ENCODE peak calls at places on chromosomes 16 and 17, in six cellular contexts. S, B, M, Q, D and O are unnamed samples.
A peak's percentile ranks its signal among the peaks of the same experiment; 100 is the strongest.

GRCh38 chr17:67751101-67752074 is 33.7 kb downstream of the NOL11 start:
- DNase-seq in S (no peak), B (no peak), M (no peak), Q (no peak), D (no peak), O (no peak)

GRCh38 chr17:79943354-79944241 is 92.1 kb downstream of the TBC1D16 start:
- DNase-seq in S (no peak), B (no peak), M (no peak), Q (no peak), D (no peak), O (no peak)

GRCh38 chr16:90015586-90016338 is 3.5 kb downstream of the DBNDD1 start:
- DNase-seq in S (no peak), B (no peak), M (no peak), Q (no peak), D (no peak), O (no peak)

GRCh38 chr16:30924086-30924714 is 828 bp downstream of the FBXL19 start:
- DNase-seq in S (no peak), B (no peak), M (no peak), Q (no peak), D (peak; percentile 30), O (no peak)

GRCh38 chr17:17568772-17569195 is 22.7 kb downstream of the PEMT start:
- DNase-seq in S (peak; percentile 54), B (peak; percentile 10), M (no peak), Q (peak; percentile 49), D (peak; percentile 84), O (peak; percentile 54)

GRCh38 chr16:83903739-83904138 is 4.8 kb downstream of the MLYCD start:
- DNase-seq in S (no peak), B (no peak), M (no peak), Q (no peak), D (no peak), O (no peak)

GRCh38 chr17:79377230-79377790 is 233.5 kb downstream of the RBFOX3 start:
- DNase-seq in S (no peak), B (no peak), M (no peak), Q (no peak), D (no peak), O (no peak)

GRCh38 chr17:46059457-46059856 is 60.4 kb downstream of the STH start:
- DNase-seq in S (no peak), B (no peak), M (no peak), Q (no peak), D (no peak), O (no peak)

GRCh38 chr16:30131869-30132475 is 9.0 kb upstream of the MAPK3 start:
- DNase-seq in S (no peak), B (no peak), M (no peak), Q (no peak), D (no peak), O (no peak)

GRCh38 chr16:19294156-19294649 is 8.7 kb downstream of the CLEC19A start:
- DNase-seq in S (no peak), B (no peak), M (peak; percentile 84), Q (no peak), D (no peak), O (no peak)

GRCh38 chr16:84791088-84791487 is 28.7 kb upstream of the CRISPLD2 start:
- DNase-seq in S (no peak), B (no peak), M (no peak), Q (no peak), D (no peak), O (no peak)

GRCh38 chr17:6498356-6498755 is 54.1 kb downstream of the PIMREG start:
- DNase-seq in S (no peak), B (no peak), M (no peak), Q (no peak), D (no peak), O (no peak)
- TF ChIP-seq ZNF274 in S (no peak), B (no peak), M (no peak), Q (no peak), D (no peak), O (no peak)

GRCh38 chr16:62661435-62661834 is 625.2 kb upstream of the CDH8 start:
- DNase-seq in S (no peak), B (no peak), M (no peak), Q (no peak), D (no peak), O (no peak)

GRCh38 chr16:62664566-62664965 is 628.3 kb upstream of the CDH8 start:
- DNase-seq in S (no peak), B (no peak), M (no peak), Q (no peak), D (no peak), O (no peak)

GRCh38 chr16:62665269-62665668 is 629.0 kb upstream of the CDH8 start:
- DNase-seq in S (peak; percentile 31), B (no peak), M (no peak), Q (peak; percentile 66), D (no peak), O (no peak)
- TF ChIP-seq ZNF274 in S (no peak), B (no peak), M (no peak), Q (no peak), D (no peak), O (no peak)

DNA sequence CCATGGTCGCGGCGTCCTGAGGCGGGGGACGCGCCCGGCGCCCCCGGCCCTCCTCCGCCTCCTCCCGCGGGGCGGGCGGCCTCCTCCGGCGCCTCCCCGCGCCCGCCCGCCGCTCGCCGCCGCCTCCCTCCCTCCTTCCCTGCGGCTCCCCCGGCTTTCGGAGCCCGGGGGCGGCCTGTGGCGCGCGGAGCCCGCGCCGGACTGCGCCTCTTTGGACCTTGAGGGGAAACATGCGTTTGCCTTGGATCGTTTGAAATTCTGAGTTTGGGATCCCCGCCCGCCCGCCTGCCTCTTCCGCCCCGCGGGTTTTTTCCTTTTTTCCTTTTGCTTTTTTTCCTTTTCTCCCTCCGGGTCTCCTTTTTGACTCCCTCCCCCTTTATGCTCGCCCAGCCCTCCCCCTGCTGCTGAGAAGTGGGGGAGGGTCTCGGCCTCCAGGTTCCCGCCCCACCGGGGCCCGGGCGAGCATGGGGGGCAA is 421 bp downstream of the ZNRF1 start:
- DNase-seq in S (no peak), B (no peak), M (no peak), Q (no peak), D (peak; percentile 77), O (no peak)
- TF ChIP-seq ZNF274 in S (no peak), B (no peak), M (no peak), Q (no peak), D (no peak), O (no peak)

DNA sequence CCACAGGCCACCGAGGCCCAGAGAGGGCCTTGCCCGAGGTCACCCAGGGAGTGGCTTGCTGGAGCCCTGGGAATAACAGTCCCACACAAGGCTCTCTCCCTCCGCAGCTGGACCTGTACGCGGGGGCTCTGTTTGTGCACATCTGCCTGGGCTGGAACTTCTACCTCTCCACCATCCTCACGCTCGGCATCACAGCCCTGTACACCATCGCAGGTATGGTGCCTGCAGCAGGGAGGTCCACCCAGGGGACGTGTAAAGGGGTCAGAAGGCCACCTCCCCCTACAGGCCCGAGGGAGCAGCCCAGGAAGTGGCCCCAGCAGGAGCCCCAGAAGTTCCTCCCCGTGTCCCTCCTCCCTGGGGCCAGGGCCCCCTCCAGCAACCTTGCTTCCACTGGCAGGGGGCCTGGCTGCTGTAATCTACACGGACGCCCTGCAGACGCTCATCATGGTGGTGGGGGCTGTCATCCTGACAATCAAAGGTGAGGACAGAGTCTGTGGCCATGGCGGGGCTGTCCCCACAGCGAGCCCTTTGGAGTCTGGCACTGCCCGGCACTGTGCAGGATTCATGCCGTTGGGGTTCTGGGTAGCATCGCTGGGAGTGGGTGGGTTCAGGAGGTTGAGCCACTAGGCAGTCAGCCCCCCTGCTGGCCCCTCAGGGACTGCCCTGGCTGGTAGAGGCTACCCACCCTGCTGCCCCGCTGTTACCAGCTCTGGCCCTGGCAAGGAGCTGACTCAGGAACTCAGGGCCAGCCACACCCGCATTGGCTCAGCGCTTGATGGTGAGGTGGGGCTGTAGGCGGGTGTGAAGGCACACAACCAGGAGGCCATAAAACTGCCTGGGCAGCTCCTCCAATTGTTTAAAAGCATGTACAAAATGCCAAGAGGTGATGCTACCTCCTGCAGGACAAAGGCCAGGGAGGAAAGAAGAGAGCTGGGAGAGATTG is 17.3 kb downstream of the SLC5A10 start:
- DNase-seq in S (no peak), B (no peak), M (no peak), Q (no peak), D (peak; percentile 20), O (no peak)
- TF ChIP-seq ZNF274 in S (no peak), B (no peak), M (no peak), Q (no peak), D (no peak), O (no peak)

DNA sequence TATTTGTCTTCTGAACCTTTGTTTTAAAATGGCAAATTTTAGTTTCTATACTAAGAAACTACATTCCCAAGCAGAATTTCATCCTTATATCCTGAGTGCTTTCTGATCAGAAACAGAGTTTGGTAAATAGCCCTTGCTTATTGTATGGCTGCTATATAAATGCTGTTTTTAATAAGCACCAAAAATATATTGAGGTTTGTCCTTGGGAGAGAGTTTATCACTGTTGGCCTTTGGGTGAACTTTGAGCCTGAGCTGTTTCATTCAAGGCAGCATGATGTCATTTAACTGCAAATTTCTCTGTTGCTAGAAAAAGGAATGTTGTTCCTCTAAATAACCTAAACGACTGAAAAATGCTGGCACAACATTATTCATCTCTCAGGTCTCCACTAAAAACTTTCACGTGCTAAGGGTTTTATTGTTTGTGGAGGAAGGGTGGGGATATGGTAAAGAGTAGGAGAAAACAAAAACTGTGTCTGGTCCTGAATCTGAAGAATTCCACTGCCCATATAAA is 334.3 kb upstream of the TBX2 start:
- DNase-seq in S (no peak), B (no peak), M (no peak), Q (no peak), D (no peak), O (peak; percentile 86)
- TF ChIP-seq ZNF274 in S (no peak), B (no peak), M (no peak), Q (no peak), D (no peak), O (no peak)

DNA sequence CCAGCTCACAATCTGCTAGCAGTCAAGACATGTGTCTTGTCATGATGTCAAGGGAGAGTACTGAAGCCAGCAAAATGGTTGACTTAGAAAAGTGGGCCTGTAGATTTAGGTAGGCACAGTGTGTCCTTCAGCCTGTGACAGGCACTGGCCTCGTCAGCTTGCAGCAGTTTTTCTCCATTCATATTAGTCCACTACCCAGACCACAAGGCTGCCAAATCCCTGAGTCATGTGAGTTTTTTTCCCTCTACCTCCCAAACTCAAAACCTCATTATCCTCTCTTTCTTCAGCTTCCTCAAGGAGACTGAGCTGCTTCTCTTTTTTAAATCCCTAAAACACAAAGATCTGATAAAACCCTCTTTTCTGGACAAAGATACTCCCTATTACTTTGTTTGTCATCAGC is 102.6 kb upstream of the HS3ST3A1 start:
- DNase-seq in S (no peak), B (no peak), M (no peak), Q (no peak), D (no peak), O (no peak)
- TF ChIP-seq ZNF274 in S (no peak), B (no peak), M (no peak), Q (no peak), D (no peak), O (no peak)

GRCh38 chr17:70699408-70699807 is 530.1 kb downstream of the KCNJ2 start:
- DNase-seq in S (no peak), B (no peak), M (no peak), Q (no peak), D (no peak), O (no peak)
- TF ChIP-seq ZNF274 in S (no peak), B (no peak), M (no peak), Q (no peak), D (no peak), O (no peak)

GRCh38 chr16:80330803-80331202 is 210.0 kb upstream of the DYNLRB2 start:
- DNase-seq in S (no peak), B (no peak), M (no peak), Q (no peak), D (no peak), O (no peak)
- TF ChIP-seq ZNF274 in S (no peak), B (no peak), M (no peak), Q (no peak), D (no peak), O (no peak)